ENCODE peak calls at places on chromosomes 13 and 19, in eight cellular contexts. One of them, this sample, is unnamed.

GRCh38 chr13:92842145-92842544 is 384.5 kb upstream of the GPC6 start:
- DNase-seq in sigmoid colon: no peak
- DNase-seq in esophagus muscularis mucosa: no peak
- DNase-seq in OCI-LY7: no peak
- DNase-seq in stomach: no peak
- DNase-seq in left ventricle myocardium inferior: no peak
- DNase-seq in dorsolateral prefrontal cortex: no peak
- DNase-seq in mesendoderm: peak
- DNase-seq in this sample: no peak

GRCh38 chr13:32206097-32206740 is 108.9 kb downstream of the ZAR1L start:
- DNase-seq in sigmoid colon: no peak
- DNase-seq in esophagus muscularis mucosa: peak
- DNase-seq in OCI-LY7: no peak
- DNase-seq in stomach: no peak
- DNase-seq in left ventricle myocardium inferior: no peak
- DNase-seq in dorsolateral prefrontal cortex: no peak
- DNase-seq in mesendoderm: no peak
- DNase-seq in this sample: no peak

GRCh38 chr19:9323557-9323918 is 441 bp upstream of the ZNF559 start:
- DNase-seq in sigmoid colon: peak
- DNase-seq in esophagus muscularis mucosa: no peak
- DNase-seq in OCI-LY7: peak
- DNase-seq in stomach: peak
- DNase-seq in left ventricle myocardium inferior: peak
- DNase-seq in dorsolateral prefrontal cortex: peak
- DNase-seq in mesendoderm: peak
- DNase-seq in this sample: peak

GRCh38 chr19:10424011-10424637 is 3.8 kb downstream of the PDE4A start:
- DNase-seq in sigmoid colon: peak
- DNase-seq in esophagus muscularis mucosa: no peak
- DNase-seq in OCI-LY7: peak
- DNase-seq in stomach: peak
- DNase-seq in left ventricle myocardium inferior: peak
- DNase-seq in dorsolateral prefrontal cortex: peak
- DNase-seq in mesendoderm: peak
- DNase-seq in this sample: peak

GRCh38 chr19:32018014-32018413 is 327.4 kb upstream of the ZNF507 start:
- DNase-seq in sigmoid colon: peak
- DNase-seq in esophagus muscularis mucosa: peak
- DNase-seq in OCI-LY7: no peak
- DNase-seq in stomach: no peak
- DNase-seq in left ventricle myocardium inferior: no peak
- DNase-seq in dorsolateral prefrontal cortex: no peak
- DNase-seq in mesendoderm: no peak
- DNase-seq in this sample: no peak

GRCh38 chr19:38405276-38405675 is 2.4 kb downstream of the FAM98C start:
- DNase-seq in sigmoid colon: no peak
- DNase-seq in esophagus muscularis mucosa: no peak
- DNase-seq in OCI-LY7: no peak
- DNase-seq in stomach: no peak
- DNase-seq in left ventricle myocardium inferior: no peak
- DNase-seq in dorsolateral prefrontal cortex: no peak
- DNase-seq in mesendoderm: no peak
- DNase-seq in this sample: no peak

GRCh38 chr13:36715841-36716240 is 42.0 kb downstream of the SERTM1 start:
- DNase-seq in sigmoid colon: no peak
- DNase-seq in esophagus muscularis mucosa: no peak
- DNase-seq in OCI-LY7: no peak
- DNase-seq in stomach: no peak
- DNase-seq in left ventricle myocardium inferior: no peak
- DNase-seq in dorsolateral prefrontal cortex: no peak
- DNase-seq in mesendoderm: peak
- DNase-seq in this sample: no peak

GRCh38 chr19:35718345-35719041 is 690 bp downstream of the KMT2B start:
- DNase-seq in sigmoid colon: no peak
- DNase-seq in esophagus muscularis mucosa: no peak
- DNase-seq in OCI-LY7: peak
- DNase-seq in stomach: peak
- DNase-seq in left ventricle myocardium inferior: peak
- DNase-seq in dorsolateral prefrontal cortex: peak
- DNase-seq in mesendoderm: peak
- DNase-seq in this sample: peak

GRCh38 chr13:73708393-73708985 is 425.7 kb downstream of the KLF12 start:
- DNase-seq in sigmoid colon: no peak
- DNase-seq in esophagus muscularis mucosa: no peak
- DNase-seq in OCI-LY7: peak
- DNase-seq in stomach: peak
- DNase-seq in left ventricle myocardium inferior: no peak
- DNase-seq in dorsolateral prefrontal cortex: peak
- DNase-seq in mesendoderm: peak
- DNase-seq in this sample: no peak

GRCh38 chr13:106473174-106473573 is 62.3 kb downstream of the EFNB2 start:
- DNase-seq in sigmoid colon: no peak
- DNase-seq in esophagus muscularis mucosa: no peak
- DNase-seq in OCI-LY7: no peak
- DNase-seq in stomach: peak
- DNase-seq in left ventricle myocardium inferior: peak
- DNase-seq in dorsolateral prefrontal cortex: no peak
- DNase-seq in mesendoderm: peak
- DNase-seq in this sample: no peak

GRCh38 chr19:14383556-14383897 is 2.3 kb downstream of the ADGRE5 start:
- DNase-seq in sigmoid colon: peak
- DNase-seq in esophagus muscularis mucosa: no peak
- DNase-seq in OCI-LY7: no peak
- DNase-seq in stomach: no peak
- DNase-seq in left ventricle myocardium inferior: peak
- DNase-seq in dorsolateral prefrontal cortex: no peak
- DNase-seq in mesendoderm: no peak
- DNase-seq in this sample: no peak

GRCh38 chr13:114140131-114140908 is 7.9 kb upstream of the RASA3 start:
- DNase-seq in sigmoid colon: peak
- DNase-seq in esophagus muscularis mucosa: no peak
- DNase-seq in OCI-LY7: no peak
- DNase-seq in stomach: no peak
- DNase-seq in left ventricle myocardium inferior: no peak
- DNase-seq in dorsolateral prefrontal cortex: no peak
- DNase-seq in mesendoderm: no peak
- DNase-seq in this sample: peak

GRCh38 chr13:95805921-95806320 is 129.0 kb downstream of the DNAJC3 start:
- DNase-seq in sigmoid colon: no peak
- DNase-seq in esophagus muscularis mucosa: no peak
- DNase-seq in OCI-LY7: no peak
- DNase-seq in stomach: no peak
- DNase-seq in left ventricle myocardium inferior: no peak
- DNase-seq in dorsolateral prefrontal cortex: no peak
- DNase-seq in mesendoderm: no peak
- DNase-seq in this sample: no peak

GRCh38 chr13:22926176-22927007 is 254.4 kb upstream of the SGCG start:
- DNase-seq in sigmoid colon: peak
- DNase-seq in esophagus muscularis mucosa: no peak
- DNase-seq in OCI-LY7: no peak
- DNase-seq in stomach: no peak
- DNase-seq in left ventricle myocardium inferior: peak
- DNase-seq in dorsolateral prefrontal cortex: peak
- DNase-seq in mesendoderm: peak
- DNase-seq in this sample: peak

GRCh38 chr13:30042891-30043630 is 192.6 kb upstream of the UBL3 start:
- DNase-seq in sigmoid colon: no peak
- DNase-seq in esophagus muscularis mucosa: peak
- DNase-seq in OCI-LY7: no peak
- DNase-seq in stomach: no peak
- DNase-seq in left ventricle myocardium inferior: no peak
- DNase-seq in dorsolateral prefrontal cortex: no peak
- DNase-seq in mesendoderm: peak
- DNase-seq in this sample: no peak

GRCh38 chr13:30639671-30640070 is 22.0 kb downstream of the USPL1 start:
- DNase-seq in sigmoid colon: no peak
- DNase-seq in esophagus muscularis mucosa: no peak
- DNase-seq in OCI-LY7: no peak
- DNase-seq in stomach: no peak
- DNase-seq in left ventricle myocardium inferior: no peak
- DNase-seq in dorsolateral prefrontal cortex: no peak
- DNase-seq in mesendoderm: no peak
- DNase-seq in this sample: no peak

GRCh38 chr13:29140277-29140676 is 320.1 kb downstream of the MTUS2 start:
- DNase-seq in sigmoid colon: no peak
- DNase-seq in esophagus muscularis mucosa: no peak
- DNase-seq in OCI-LY7: no peak
- DNase-seq in stomach: no peak
- DNase-seq in left ventricle myocardium inferior: peak
- DNase-seq in dorsolateral prefrontal cortex: no peak
- DNase-seq in mesendoderm: peak
- DNase-seq in this sample: no peak

DNA sequence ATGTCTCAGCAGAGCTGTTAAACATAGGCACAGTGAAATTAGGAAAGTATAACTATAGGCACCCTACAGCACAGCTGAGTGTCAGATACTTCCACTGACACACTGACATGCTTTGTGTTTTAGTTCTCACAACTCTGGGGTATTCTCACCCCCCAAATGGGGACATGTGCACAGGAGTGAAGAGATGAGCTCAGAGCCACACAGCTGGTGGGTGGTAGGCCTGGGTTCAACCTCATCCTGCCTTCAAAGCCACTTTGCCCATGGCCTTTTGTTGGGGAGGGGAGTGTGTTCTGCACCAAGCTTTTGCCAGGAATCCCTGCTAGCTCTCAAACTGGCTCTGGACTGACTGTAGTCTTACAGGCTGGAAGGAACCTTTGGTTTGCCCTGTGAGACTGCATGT is 1.7 kb upstream of the SLC35E1 start:
- DNase-seq in sigmoid colon: no peak
- DNase-seq in esophagus muscularis mucosa: no peak
- DNase-seq in OCI-LY7: no peak
- DNase-seq in stomach: no peak
- DNase-seq in left ventricle myocardium inferior: no peak
- DNase-seq in dorsolateral prefrontal cortex: no peak
- DNase-seq in mesendoderm: no peak
- DNase-seq in this sample: no peak
- H3K27ac ChIP-seq in sigmoid colon: no peak
- H3K27ac ChIP-seq in esophagus muscularis mucosa: peak
- H3K27ac ChIP-seq in OCI-LY7: no peak
- H3K27ac ChIP-seq in stomach: no peak
- H3K27ac ChIP-seq in left ventricle myocardium inferior: no peak
- H3K27ac ChIP-seq in dorsolateral prefrontal cortex: no peak
- H3K27ac ChIP-seq in mesendoderm: no peak
- H3K27ac ChIP-seq in this sample: peak

GRCh38 chr19:48332351-48332661 is 7.0 kb downstream of the EMP3 start:
- DNase-seq in sigmoid colon: no peak
- DNase-seq in esophagus muscularis mucosa: no peak
- DNase-seq in OCI-LY7: no peak
- DNase-seq in stomach: no peak
- DNase-seq in left ventricle myocardium inferior: no peak
- DNase-seq in dorsolateral prefrontal cortex: no peak
- DNase-seq in mesendoderm: no peak
- DNase-seq in this sample: no peak
- H3K27ac ChIP-seq in sigmoid colon: peak
- H3K27ac ChIP-seq in esophagus muscularis mucosa: peak
- H3K27ac ChIP-seq in OCI-LY7: peak
- H3K27ac ChIP-seq in stomach: peak
- H3K27ac ChIP-seq in left ventricle myocardium inferior: peak
- H3K27ac ChIP-seq in dorsolateral prefrontal cortex: peak
- H3K27ac ChIP-seq in mesendoderm: no peak
- H3K27ac ChIP-seq in this sample: peak

GRCh38 chr19:45641274-45642105 is 2.3 kb upstream of the EML2 start:
- DNase-seq in sigmoid colon: peak
- DNase-seq in esophagus muscularis mucosa: peak
- DNase-seq in OCI-LY7: peak
- DNase-seq in stomach: peak
- DNase-seq in left ventricle myocardium inferior: peak
- DNase-seq in dorsolateral prefrontal cortex: no peak
- DNase-seq in mesendoderm: peak
- DNase-seq in this sample: peak

GRCh38 chr19:45643927-45644771 is 5.0 kb upstream of the EML2 start:
- DNase-seq in sigmoid colon: no peak
- DNase-seq in esophagus muscularis mucosa: no peak
- DNase-seq in OCI-LY7: no peak
- DNase-seq in stomach: no peak
- DNase-seq in left ventricle myocardium inferior: no peak
- DNase-seq in dorsolateral prefrontal cortex: peak
- DNase-seq in mesendoderm: peak
- DNase-seq in this sample: no peak

GRCh38 chr19:45645068-45645630 is 6.0 kb upstream of the EML2 start:
- DNase-seq in sigmoid colon: peak
- DNase-seq in esophagus muscularis mucosa: no peak
- DNase-seq in OCI-LY7: no peak
- DNase-seq in stomach: no peak
- DNase-seq in left ventricle myocardium inferior: no peak
- DNase-seq in dorsolateral prefrontal cortex: no peak
- DNase-seq in mesendoderm: no peak
- DNase-seq in this sample: no peak

GRCh38 chr19:45640849-45641273 is 1.7 kb upstream of the EML2 start:
- DNase-seq in sigmoid colon: no peak
- DNase-seq in esophagus muscularis mucosa: no peak
- DNase-seq in OCI-LY7: no peak
- DNase-seq in stomach: peak
- DNase-seq in left ventricle myocardium inferior: no peak
- DNase-seq in dorsolateral prefrontal cortex: no peak
- DNase-seq in mesendoderm: no peak
- DNase-seq in this sample: peak

DNA sequence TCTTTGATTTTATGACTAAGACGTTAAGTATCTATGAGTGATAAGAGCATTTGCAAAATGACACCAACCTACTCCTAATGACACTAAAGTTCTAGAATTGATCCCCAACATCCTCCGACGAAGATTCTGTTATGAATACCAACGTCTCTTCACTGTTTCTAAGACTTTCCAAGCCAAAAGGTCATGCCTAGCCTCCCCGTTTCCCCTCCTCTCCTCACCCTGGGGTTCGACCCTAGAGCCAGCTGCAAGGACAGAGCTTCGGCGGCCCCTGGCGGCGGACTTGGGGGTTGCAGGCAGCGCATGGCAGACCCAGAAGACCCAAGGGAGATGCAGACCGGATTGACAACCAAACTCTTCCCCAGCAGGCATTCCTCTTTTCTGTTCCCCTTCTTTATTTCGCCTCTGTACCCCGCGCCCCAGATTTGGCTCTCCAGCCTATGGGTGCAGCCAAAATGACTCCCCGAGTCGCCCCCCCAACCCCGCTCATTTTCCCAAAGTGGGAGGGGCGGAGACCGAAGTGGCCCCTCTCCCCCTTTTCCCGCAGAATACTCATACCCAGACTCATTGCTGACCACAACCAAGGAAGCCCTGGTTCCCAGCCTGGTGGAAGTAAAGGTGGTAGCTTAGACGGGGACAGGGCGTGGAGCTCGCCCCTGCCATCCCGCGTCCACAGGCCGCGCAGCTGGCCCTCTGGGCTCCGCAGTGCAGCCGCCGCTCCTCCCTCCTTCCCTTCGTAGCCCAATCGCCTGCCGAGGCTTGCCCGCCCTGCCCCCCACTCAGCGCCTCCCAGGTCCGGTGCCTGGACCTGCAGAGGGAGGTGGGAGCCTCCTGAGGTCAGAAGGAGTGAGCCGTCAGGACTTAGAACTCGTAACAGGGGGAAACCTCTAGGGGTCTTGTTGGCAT is 4.1 kb upstream of the EML2 start:
- DNase-seq in sigmoid colon: peak
- DNase-seq in esophagus muscularis mucosa: peak
- DNase-seq in OCI-LY7: peak
- DNase-seq in stomach: peak
- DNase-seq in left ventricle myocardium inferior: peak
- DNase-seq in dorsolateral prefrontal cortex: peak
- DNase-seq in mesendoderm: peak
- DNase-seq in this sample: peak
- H3K27ac ChIP-seq in sigmoid colon: no peak
- H3K27ac ChIP-seq in esophagus muscularis mucosa: no peak
- H3K27ac ChIP-seq in OCI-LY7: peak
- H3K27ac ChIP-seq in stomach: peak
- H3K27ac ChIP-seq in left ventricle myocardium inferior: peak
- H3K27ac ChIP-seq in dorsolateral prefrontal cortex: peak
- H3K27ac ChIP-seq in mesendoderm: no peak
- H3K27ac ChIP-seq in this sample: peak

GRCh38 chr13:19519049-19519448 is 42.3 kb downstream of the TPTE2 start:
- DNase-seq in sigmoid colon: no peak
- DNase-seq in esophagus muscularis mucosa: no peak
- DNase-seq in OCI-LY7: no peak
- DNase-seq in stomach: no peak
- DNase-seq in left ventricle myocardium inferior: no peak
- DNase-seq in dorsolateral prefrontal cortex: no peak
- DNase-seq in mesendoderm: no peak
- DNase-seq in this sample: no peak
- H3K27ac ChIP-seq in sigmoid colon: no peak
- H3K27ac ChIP-seq in esophagus muscularis mucosa: no peak
- H3K27ac ChIP-seq in OCI-LY7: no peak
- H3K27ac ChIP-seq in stomach: no peak
- H3K27ac ChIP-seq in left ventricle myocardium inferior: no peak
- H3K27ac ChIP-seq in dorsolateral prefrontal cortex: no peak
- H3K27ac ChIP-seq in mesendoderm: no peak
- H3K27ac ChIP-seq in this sample: no peak

This sample was measured in spleen.